ENCODE peak calls at places on chromosomes 5 and 9, in seven cellular contexts. V is GM23248, L is HTR-8/SVneo, B is RCC 7860, D is ovary, Y is colonic mucosa, Q is mesenteric fat pad. N is an unnamed sample.
A peak's percentile ranks its signal among the peaks of the same experiment; 100 is the strongest.

GRCh38 chr5:73745806-73746205 is 119.8 kb downstream of the ARHGEF28 start:
- DNase-seq in V (no peak), L (no peak), B (no peak), D (no peak), Y (no peak), Q (no peak), N (no peak)

GRCh38 chr9:130244548-130245165 is 20.9 kb upstream of the HMCN2 start:
- DNase-seq in V (no peak), L (no peak), B (no peak), D (no peak), Y (no peak), Q (no peak), N (no peak)

GRCh38 chr5:150284311-150284710 is 5.3 kb downstream of the CAMK2A start:
- DNase-seq in V (no peak), L (no peak), B (no peak), D (no peak), Y (no peak), Q (no peak), N (no peak)

GRCh38 chr9:78745331-78745730 is 448.4 kb downstream of the PSAT1 start:
- DNase-seq in V (peak; percentile 42), L (no peak), B (no peak), D (no peak), Y (no peak), Q (no peak), N (no peak)

GRCh38 chr9:113807173-113808061 is 68.7 kb upstream of the ZNF618 start:
- DNase-seq in V (peak; percentile 65), L (peak; percentile 52), B (peak; percentile 43), D (peak; percentile 67), Y (peak; percentile 59), Q (no peak), N (peak; percentile 41)

GRCh38 chr9:1876891-1877496 is 138.2 kb upstream of the SMARCA2 start:
- DNase-seq in V (no peak), L (no peak), B (no peak), D (no peak), Y (no peak), Q (no peak), N (no peak)

GRCh38 chr5:133393776-133394476 is 218.4 kb downstream of the FSTL4 start:
- DNase-seq in V (no peak), L (no peak), B (no peak), D (no peak), Y (peak; percentile 9), Q (peak; percentile 71), N (no peak)

GRCh38 chr9:124297553-124297905 is 39.8 kb downstream of the NEK6 start:
- DNase-seq in V (peak; percentile 96), L (peak; percentile 87), B (peak; percentile 86), D (peak; percentile 53), Y (no peak), Q (no peak), N (peak; percentile 86)

GRCh38 chr5:127959152-127959764 is 124.3 kb upstream of the SLC12A2 start:
- DNase-seq in V (peak; percentile 81), L (peak; percentile 34), B (peak; percentile 71), D (peak; percentile 66), Y (peak; percentile 88), Q (no peak), N (peak; percentile 75)

GRCh38 chr5:89417990-89418820 is 535.2 kb upstream of the MEF2C start:
- DNase-seq in V (no peak), L (no peak), B (no peak), D (no peak), Y (no peak), Q (no peak), N (no peak)

GRCh38 chr5:176548967-176549444 is at the start of gene CDHR2:
- DNase-seq in V (no peak), L (no peak), B (no peak), D (no peak), Y (peak; percentile 71), Q (no peak), N (no peak)